ENCODE peak calls at places on chromosomes 2 and 18, in four cellular contexts. P is activated T-helper 1 cell treated with anti-CD3 and anti-CD28 coated beads, Interleukin-12 subunit alpha, Interleukin-12 subunit beta, Interleukin-2, Interleukin-4 antibody, amounts not matched to agents 30 ng/mL and 10 ng/mL and 1 ng/mL, durations not matched to agents 14 hours and 24 hours and 36 hours; I is OCI-LY7; E is cortex of kidney. L is an unnamed sample.

GRCh38 chr2:37344453-37345361 is at the start of gene QPCT:
- DNase-seq in P (peak), I (peak), E (no peak), L (no peak)

GRCh38 chr2:187581125-187581896 is 27.1 kb upstream of the TFPI start:
- DNase-seq in P (peak), I (peak), E (no peak), L (peak)

GRCh38 chr18:54647176-54647575 is 56.1 kb downstream of the DYNAP start:
- DNase-seq in P (no peak), I (peak), E (no peak), L (no peak)

GRCh38 chr2:128617029-128617590 is 298.4 kb upstream of the HS6ST1 start:
- DNase-seq in P (no peak), I (no peak), E (no peak), L (no peak)

GRCh38 chr18:34794346-34794745 is 84.2 kb downstream of the DTNA start:
- DNase-seq in P (no peak), I (no peak), E (no peak), L (no peak)

GRCh38 chr2:200159366-200159720 is 147.2 kb upstream of the SPATS2L start:
- DNase-seq in P (no peak), I (no peak), E (no peak), L (no peak)

GRCh38 chr2:240433973-240434727 is 1.3 kb upstream of the GPC1 start:
- DNase-seq in P (no peak), I (no peak), E (no peak), L (peak)

GRCh38 chr2:98315957-98316356 is 30.3 kb upstream of the CNGA3 start:
- DNase-seq in P (no peak), I (no peak), E (no peak), L (no peak)

GRCh38 chr2:64063924-64064331 is 44.7 kb upstream of the VPS54 start:
- DNase-seq in P (no peak), I (peak), E (no peak), L (no peak)

GRCh38 chr18:48829443-48830149 is 121.2 kb downstream of the SMAD7 start:
- DNase-seq in P (no peak), I (no peak), E (no peak), L (no peak)

GRCh38 chr2:73997813-73998212 is 13.1 kb downstream of the TET3 start:
- DNase-seq in P (no peak), I (no peak), E (no peak), L (no peak)

GRCh38 chr2:230691005-230691647 is 21.5 kb upstream of the CAB39 start:
- DNase-seq in P (no peak), I (no peak), E (no peak), L (peak)

GRCh38 chr18:75016025-75016717 is 192.8 kb downstream of the PTGR3 start:
- DNase-seq in P (no peak), I (no peak), E (no peak), L (no peak)

GRCh38 chr2:20647211-20647610 is 3.7 kb downstream of the HS1BP3 start:
- DNase-seq in P (no peak), I (no peak), E (no peak), L (no peak)

GRCh38 chr2:84865181-84865783 is 15.6 kb downstream of the TRABD2A start:
- DNase-seq in P (no peak), I (peak), E (no peak), L (no peak)

GRCh38 chr2:33111002-33111446 is 164.3 kb downstream of the LTBP1 start:
- DNase-seq in P (no peak), I (no peak), E (no peak), L (no peak)

GRCh38 chr2:217826505-217826904 is 176.3 kb downstream of the TNS1 start:
- DNase-seq in P (no peak), I (no peak), E (no peak), L (no peak)

GRCh38 chr18:28115149-28115550 is 61.8 kb downstream of the CDH2 start:
- DNase-seq in P (no peak), I (no peak), E (no peak), L (peak)

GRCh38 chr2:169715379-169716228 is 18.0 kb upstream of the KLHL23 start:
- DNase-seq in P (no peak), I (no peak), E (no peak), L (no peak)

GRCh38 chr18:31586616-31587015 is 5.1 kb upstream of the TTR start:
- DNase-seq in P (no peak), I (no peak), E (no peak), L (no peak)

GRCh38 chr2:16553222-16553621 is 112.4 kb downstream of the CYRIA start:
- DNase-seq in P (no peak), I (peak), E (no peak), L (no peak)

GRCh38 chr2:201779996-201780673 is 598 bp downstream of the ALS2 start:
- DNase-seq in P (peak), I (peak), E (no peak), L (no peak)

GRCh38 chr2:216108967-216109921 is at the start of gene XRCC5:
- DNase-seq in P (peak), I (peak), E (peak), L (peak)

GRCh38 chr2:227127236-227127635 is 36.8 kb downstream of the COL4A4 start:
- DNase-seq in P (no peak), I (no peak), E (no peak), L (no peak)

GRCh38 chr2:135490381-135490780 is 40.6 kb downstream of the ZRANB3 start:
- DNase-seq in P (no peak), I (no peak), E (no peak), L (no peak)

GRCh38 chr18:55405655-55406373 is 182.2 kb downstream of the TCF4 start:
- DNase-seq in P (no peak), I (no peak), E (no peak), L (peak)

GRCh38 chr18:36809590-36810381 is 19.0 kb downstream of the TPGS2 start:
- DNase-seq in P (peak), I (peak), E (no peak), L (peak)

GRCh38 chr2:68774569-68775271 is 40.1 kb downstream of the ARHGAP25 start:
- DNase-seq in P (peak), I (peak), E (no peak), L (no peak)

GRCh38 chr2:195543902-195544894 is 112.8 kb upstream of the SLC39A10 start:
- DNase-seq in P (no peak), I (no peak), E (no peak), L (peak)

GRCh38 chr18:48662021-48662661 is 123.3 kb downstream of the CTIF start:
- DNase-seq in P (no peak), I (no peak), E (no peak), L (no peak)

GRCh38 chr2:84971799-84972790 is 1.1 kb downstream of the KCMF1 start:
- DNase-seq in P (peak), I (peak), E (no peak), L (no peak)

GRCh38 chr2:228359473-228359872 is 178.0 kb upstream of the SPHKAP start:
- DNase-seq in P (no peak), I (no peak), E (no peak), L (no peak)

GRCh38 chr2:233165543-233165894 is 86.0 kb upstream of the ATG16L1 start:
- DNase-seq in P (no peak), I (no peak), E (no peak), L (no peak)

GRCh38 chr2:15596968-15597367 is 5.3 kb downstream of the DDX1 start:
- DNase-seq in P (no peak), I (no peak), E (no peak), L (no peak)

GRCh38 chr18:8455661-8456614 is 153.3 kb upstream of the RAB12 start:
- DNase-seq in P (no peak), I (no peak), E (no peak), L (no peak)